ENCODE peak calls at places on chromosomes 16 and 17, in ten cellular contexts. W is Daoy; K is progenitor cell of endocrine pancreas; P is activated T-cell treated with anti-CD3 and anti-CD28 coated beads, Interleukin-2, amount 50 U/mL, for 4 hours; L is HL-60; G is stimulated activated CD8-positive, alpha-beta memory T cell treated with anti-CD3 and anti-CD28 coated beads, Interleukin-15, amount 100 ng/mL, for 24 hours; O is AG20443; D is activated T-helper 1 cell treated with anti-CD3 and anti-CD28 coated beads, Interleukin-2, amount 50 U/mL, for 16 hours; J is hypothalamus; R is activated CD4-positive, alpha-beta T cell treated with anti-CD3 and anti-CD28 coated beads, Interleukin-2, amount 50 U/mL, for 4 hours. A is an unnamed sample.

GRCh38 chr17:62966426-62967110 is 533 bp downstream of the TANC2 start:
- DNase-seq in W (peak), K (no peak), P (peak), L (peak), G (peak), O (peak), D (peak), J (peak), R (peak), A (no peak)

GRCh38 chr16:21598676-21599157 is 660 bp upstream of the METTL9 start:
- DNase-seq in W (no peak), K (no peak), P (peak), L (no peak), G (no peak), O (peak), D (no peak), J (no peak), R (peak), A (no peak)

GRCh38 chr16:2529961-2530628 is 1.1 kb downstream of the CEMP1 start:
- DNase-seq in W (no peak), K (no peak), P (no peak), L (no peak), G (no peak), O (no peak), D (no peak), J (no peak), R (no peak), A (no peak)

GRCh38 chr16:68823401-68823800 is 19.9 kb upstream of the TANGO6 start:
- DNase-seq in W (peak), K (no peak), P (no peak), L (no peak), G (no peak), O (peak), D (no peak), J (no peak), R (no peak), A (no peak)

GRCh38 chr17:79793924-79794304 is 3.0 kb downstream of the CBX8 start:
- DNase-seq in W (no peak), K (no peak), P (no peak), L (no peak), G (no peak), O (peak), D (no peak), J (no peak), R (no peak), A (no peak)

GRCh38 chr17:39104657-39105056 is 46.8 kb downstream of the PLXDC1 start:
- DNase-seq in W (no peak), K (no peak), P (no peak), L (no peak), G (no peak), O (no peak), D (no peak), J (no peak), R (no peak), A (no peak)

GRCh38 chr17:28969706-28970393 is 18.5 kb upstream of the PHF12 start:
- DNase-seq in W (no peak), K (no peak), P (no peak), L (no peak), G (no peak), O (no peak), D (no peak), J (no peak), R (no peak), A (no peak)

GRCh38 chr16:1048442-1049112 is 24.0 kb upstream of the SSTR5 start:
- DNase-seq in W (peak), K (peak), P (no peak), L (no peak), G (no peak), O (peak), D (no peak), J (peak), R (no peak), A (peak)

GRCh38 chr16:12971216-12971615 is 69.8 kb downstream of the SHISA9 start:
- DNase-seq in W (peak), K (no peak), P (no peak), L (no peak), G (no peak), O (no peak), D (no peak), J (peak), R (no peak), A (peak)

GRCh38 chr17:70128727-70129238 is 40.5 kb upstream of the KCNJ2 start:
- DNase-seq in W (peak), K (no peak), P (no peak), L (no peak), G (no peak), O (no peak), D (no peak), J (no peak), R (no peak), A (no peak)

GRCh38 chr17:62619413-62620155 is 7.9 kb upstream of the MRC2 start:
- DNase-seq in W (no peak), K (no peak), P (no peak), L (no peak), G (no peak), O (no peak), D (no peak), J (no peak), R (no peak), A (no peak)

GRCh38 chr16:2586241-2586640 is 48.4 kb downstream of the PDPK1 start:
- DNase-seq in W (no peak), K (no peak), P (no peak), L (no peak), G (no peak), O (no peak), D (no peak), J (no peak), R (no peak), A (no peak)

GRCh38 chr17:64406321-64407200 is 15.9 kb upstream of the PECAM1 start:
- DNase-seq in W (peak), K (no peak), P (no peak), L (no peak), G (no peak), O (no peak), D (no peak), J (no peak), R (no peak), A (no peak)

GRCh38 chr16:75305364-75306101 is 54.1 kb upstream of the BCAR1 start:
- DNase-seq in W (peak), K (no peak), P (peak), L (peak), G (no peak), O (peak), D (no peak), J (no peak), R (peak), A (no peak)

GRCh38 chr16:47374629-47375028 is 86.2 kb downstream of the ITFG1 start:
- DNase-seq in W (peak), K (no peak), P (no peak), L (no peak), G (no peak), O (no peak), D (no peak), J (no peak), R (no peak), A (no peak)

GRCh38 chr16:28491080-28491969 is 549 bp downstream of the CLN3 start:
- DNase-seq in W (no peak), K (peak), P (no peak), L (peak), G (no peak), O (peak), D (no peak), J (peak), R (no peak), A (peak)

GRCh38 chr16:2799852-2800226 is 1.6 kb downstream of the PRSS41 start:
- DNase-seq in W (peak), K (no peak), P (no peak), L (no peak), G (no peak), O (peak), D (no peak), J (no peak), R (no peak), A (no peak)

A was measured in amygdala.